ENCODE peak calls at places on chromosomes 5 and 9, in four cellular contexts. U, X, J and P are unnamed samples.

GRCh38 chr5:41009228-41009627 is 61.9 kb downstream of the MROH2B start:
- DNase-seq in U (no peak), X (peak; percentile 13), J (no peak), P (peak; percentile 7)

GRCh38 chr5:132222649-132223038 is 5.0 kb downstream of the P4HA2 start:
- DNase-seq in U (peak; percentile 38), X (no peak), J (no peak), P (no peak)

GRCh38 chr5:159393854-159394274 is 63.6 kb upstream of the IL12B start:
- DNase-seq in U (no peak), X (no peak), J (peak; percentile 52), P (no peak)

GRCh38 chr5:177023247-177023703 is 779 bp downstream of the ZNF346 start:
- DNase-seq in U (no peak), X (peak; percentile 9), J (peak; percentile 55), P (peak; percentile 24)

GRCh38 chr5:889075-889710 is 3.4 kb downstream of the BRD9 start:
- DNase-seq in U (no peak), X (no peak), J (no peak), P (no peak)

GRCh38 chr9:70420267-70421019 is 6.0 kb upstream of the KLF9 start:
- DNase-seq in U (no peak), X (peak; percentile 87), J (peak; percentile 75), P (peak; percentile 76)

GRCh38 chr5:93915142-93915553 is 173.7 kb upstream of the POU5F2 start:
- DNase-seq in U (peak; percentile 5), X (peak; percentile 50), J (peak; percentile 48), P (no peak)

GRCh38 chr5:158940977-158941376 is 158.7 kb downstream of the EBF1 start:
- DNase-seq in U (no peak), X (no peak), J (no peak), P (no peak)

GRCh38 chr5:10533218-10533617 is 30.7 kb upstream of the ANKRD33B start:
- DNase-seq in U (no peak), X (no peak), J (no peak), P (no peak)

DNA sequence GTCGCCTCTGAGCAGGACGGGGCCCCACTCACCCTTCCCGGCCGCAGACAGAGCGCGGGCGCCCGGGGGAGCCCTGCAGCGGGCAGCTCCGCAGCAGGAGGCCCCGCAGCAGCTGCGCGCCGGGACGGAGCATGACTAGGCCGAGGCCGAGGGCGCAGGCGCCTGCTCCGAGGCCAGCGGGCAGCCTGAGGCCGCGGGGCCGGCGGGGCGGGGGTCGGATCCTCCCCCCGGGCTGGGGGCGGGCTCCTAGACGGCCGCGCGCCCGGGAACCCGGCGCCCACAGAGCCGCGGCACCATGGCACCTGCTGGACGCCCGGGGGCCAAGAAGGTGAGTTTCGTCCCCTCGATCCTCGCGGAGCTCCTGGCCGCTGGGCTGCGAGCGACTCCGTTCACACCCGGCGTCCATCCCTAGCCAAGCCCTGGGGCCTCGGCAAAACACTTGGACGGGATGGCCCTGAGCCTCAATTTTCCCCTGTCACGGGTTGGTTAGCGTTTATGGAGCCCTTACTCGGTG is at the start of the genes BHMT2 and DMGDH:
- DNase-seq in U (no peak), X (peak; percentile 23), J (no peak), P (no peak)
- TF ChIP-seq SMC3 in U (no peak), X (no peak), J (no peak), P (no peak)

DNA sequence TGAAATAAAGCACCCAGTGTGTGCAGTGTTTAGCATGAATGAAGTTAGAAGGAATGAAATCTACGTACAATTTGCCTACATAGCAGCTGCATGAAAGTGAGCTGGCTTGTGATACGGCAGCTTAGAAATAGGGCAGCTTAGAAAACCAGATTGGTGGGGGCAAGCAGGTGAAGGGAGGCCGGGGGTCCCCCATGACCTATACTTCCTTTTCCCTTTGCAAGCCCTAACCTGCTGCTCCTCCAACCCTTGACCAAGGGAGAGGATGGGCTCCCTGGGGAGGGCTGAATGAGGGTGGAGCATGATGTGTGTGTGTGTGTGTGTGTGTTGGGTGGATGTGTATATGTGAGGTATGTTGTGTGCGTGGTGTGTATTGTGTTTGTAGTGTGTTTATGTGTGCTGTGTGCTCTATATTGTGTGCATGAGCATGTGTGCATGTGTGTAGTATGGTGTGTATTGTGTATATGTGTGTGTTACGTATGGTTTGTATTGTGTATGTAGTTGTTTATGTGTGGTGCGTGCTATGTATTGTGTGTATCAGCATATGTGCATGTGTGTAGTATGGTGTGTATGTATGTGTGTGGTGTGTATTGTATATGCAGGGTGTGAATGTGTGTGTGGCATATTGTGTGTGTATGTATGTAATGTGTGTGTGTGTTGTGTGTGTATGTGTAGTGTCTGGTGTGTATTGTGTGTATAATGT is 72.1 kb downstream of the TENT4A start:
- DNase-seq in U (no peak), X (no peak), J (no peak), P (no peak)
- TF ChIP-seq MYC in U (no peak), X (no peak), J (no peak), P (no peak)

GRCh38 chr9:136947955-136948510 is 3.0 kb downstream of the C8G start:
- DNase-seq in U (no peak), X (peak; percentile 64), J (peak; percentile 81), P (peak; percentile 81)
- TF ChIP-seq CTCF in U (peak; percentile 75), X (peak; percentile 97), J (peak; percentile 85), P (peak; percentile 67)

GRCh38 chr5:119386945-119387344 is 31.1 kb downstream of the TNFAIP8 start:
- DNase-seq in U (no peak), X (peak; percentile 35), J (peak; percentile 89), P (no peak)
- TF ChIP-seq SMC3 in U (no peak), X (no peak), J (no peak), P (no peak)